ENCODE peak calls at places on chromosomes 13 and 19, in six cellular contexts. W, K, I, D, Y and B are unnamed samples.

GRCh38 chr19:36215276-36216171 is 618 bp downstream of the ZNF146 start:
- DNase-seq in W (no peak), K (no peak), I (no peak), D (peak; percentile 35), Y (no peak), B (no peak)

GRCh38 chr13:47114030-47114429 is 217.2 kb upstream of the HTR2A start:
- DNase-seq in W (no peak), K (no peak), I (peak; percentile 59), D (peak; percentile 92), Y (no peak), B (no peak)

GRCh38 chr13:20121154-20121515 is 39.7 kb downstream of the GJA3 start:
- DNase-seq in W (no peak), K (no peak), I (no peak), D (no peak), Y (no peak), B (no peak)

GRCh38 chr19:34485831-34486230 is 4.3 kb downstream of the WTIP start:
- DNase-seq in W (no peak), K (no peak), I (no peak), D (no peak), Y (no peak), B (no peak)

GRCh38 chr13:88627071-88627470 is 955.9 kb downstream of the SLITRK5 start:
- DNase-seq in W (no peak), K (no peak), I (no peak), D (peak; percentile 35), Y (no peak), B (no peak)

GRCh38 chr13:48038763-48039162 is 1.2 kb downstream of the NUDT15 start:
- DNase-seq in W (no peak), K (no peak), I (peak; percentile 14), D (peak; percentile 4), Y (peak; percentile 28), B (no peak)

GRCh38 chr19:33442706-33443105 is 69.2 kb downstream of the CEBPG start:
- DNase-seq in W (no peak), K (no peak), I (no peak), D (no peak), Y (no peak), B (no peak)

GRCh38 chr19:33333615-33334014 is 31.3 kb upstream of the CEBPA start:
- DNase-seq in W (no peak), K (no peak), I (no peak), D (no peak), Y (no peak), B (no peak)

GRCh38 chr13:102901056-102901455 is 55.2 kb downstream of the ERCC5 start:
- DNase-seq in W (no peak), K (no peak), I (no peak), D (no peak), Y (no peak), B (no peak)

GRCh38 chr13:36979361-36980040 is 19.6 kb downstream of the ALG5 start:
- DNase-seq in W (no peak), K (no peak), I (peak; percentile 63), D (peak; percentile 77), Y (no peak), B (no peak)

GRCh38 chr19:34189199-34189916 is 17.1 kb downstream of the LSM14A start:
- DNase-seq in W (no peak), K (no peak), I (no peak), D (no peak), Y (no peak), B (no peak)

GRCh38 chr19:33514885-33515485 is 6.6 kb downstream of the PEPD start:
- DNase-seq in W (no peak), K (peak; percentile 46), I (no peak), D (peak; percentile 83), Y (peak; percentile 46), B (peak; percentile 17)

GRCh38 chr13:111370147-111370546 is 49.7 kb downstream of the TEX29 start:
- DNase-seq in W (no peak), K (no peak), I (no peak), D (no peak), Y (no peak), B (no peak)

GRCh38 chr13:30371649-30372265 is 50.5 kb upstream of the UBE2L5 start:
- DNase-seq in W (no peak), K (peak; percentile 84), I (peak; percentile 71), D (peak; percentile 65), Y (peak; percentile 74), B (peak; percentile 55)

GRCh38 chr19:47573076-47574026 is at the start of gene ZNF541:
- DNase-seq in W (no peak), K (peak; percentile 84), I (no peak), D (no peak), Y (no peak), B (peak; percentile 84)

GRCh38 chr19:51081476-51081875 is 1.2 kb downstream of the KLK14 start:
- DNase-seq in W (no peak), K (no peak), I (no peak), D (no peak), Y (no peak), B (no peak)

GRCh38 chr19:3580156-3580955 is 4.9 kb upstream of the GIPC3 start:
- DNase-seq in W (no peak), K (no peak), I (peak; percentile 96), D (peak; percentile 97), Y (no peak), B (no peak)

GRCh38 chr13:69243366-69243765 is 864.3 kb upstream of the ATXN8OS start:
- DNase-seq in W (no peak), K (no peak), I (no peak), D (no peak), Y (peak; percentile 55), B (no peak)

GRCh38 chr13:60431108-60431700 is 34.2 kb downstream of the TDRD3 start:
- DNase-seq in W (peak; percentile 7), K (no peak), I (peak; percentile 51), D (peak; percentile 68), Y (peak; percentile 47), B (no peak)

GRCh38 chr19:4337906-4338440 is 654 bp downstream of the STAP2 start:
- DNase-seq in W (no peak), K (no peak), I (no peak), D (no peak), Y (no peak), B (no peak)

GRCh38 chr13:32940601-32941000 is 75.6 kb upstream of the KL start:
- DNase-seq in W (no peak), K (no peak), I (peak; percentile 53), D (no peak), Y (peak; percentile 39), B (no peak)

GRCh38 chr13:42526276-42526675 is 47.7 kb upstream of the TNFSF11 start:
- DNase-seq in W (no peak), K (no peak), I (peak; percentile 12), D (no peak), Y (no peak), B (no peak)

GRCh38 chr19:57506163-57506562 is 6.4 kb downstream of the ZNF773 start:
- DNase-seq in W (no peak), K (no peak), I (no peak), D (no peak), Y (peak; percentile 8), B (no peak)

GRCh38 chr13:93220073-93220472 is 6.5 kb upstream of the GPC6 start:
- DNase-seq in W (no peak), K (no peak), I (no peak), D (no peak), Y (no peak), B (no peak)

GRCh38 chr19:58393725-58394033 is 1.8 kb upstream of the RNF225 start:
- DNase-seq in W (no peak), K (no peak), I (no peak), D (no peak), Y (no peak), B (no peak)

GRCh38 chr19:6229951-6230712 is 49.6 kb downstream of the MLLT1 start:
- DNase-seq in W (no peak), K (no peak), I (no peak), D (no peak), Y (no peak), B (no peak)

GRCh38 chr19:33906578-33907335 is 110.1 kb downstream of the KCTD15 start:
- DNase-seq in W (no peak), K (no peak), I (peak; percentile 12), D (peak; percentile 52), Y (no peak), B (no peak)

GRCh38 chr13:44768775-44769578 is 192.8 kb upstream of the TSC22D1 start:
- DNase-seq in W (no peak), K (no peak), I (peak; percentile 6), D (no peak), Y (no peak), B (no peak)

GRCh38 chr19:49151339-49152217 is 3.6 kb downstream of the HRC start:
- DNase-seq in W (peak; percentile 81), K (peak; percentile 58), I (peak; percentile 62), D (peak; percentile 49), Y (peak; percentile 80), B (no peak)